ENCODE peak calls at places on chromosomes 6 and 20, in five cellular contexts. One of them, this sample, is unnamed. For H3K4me1, the result is how much of the 10 kb centered on the place peaks cover.

GRCh38 chr20:20096421-20096820 is 44.1 kb downstream of the CFAP61 start:
- DNase-seq in hepatocyte: no peak
- DNase-seq in fibroblast of lung: no peak
- DNase-seq in PC-9: no peak
- DNase-seq in DND-41: no peak
- DNase-seq in this sample: no peak

GRCh38 chr6:39791311-39791710 is 865 bp upstream of the DAAM2 start:
- DNase-seq in DND-41: no peak
- DNase-seq in PC-9: no peak
- DNase-seq in fibroblast of lung: peak
- DNase-seq in hepatocyte: no peak
- DNase-seq in this sample: no peak

GRCh38 chr6:149046822-149047246 is 270.7 kb upstream of the TAB2 start:
- DNase-seq in PC-9: no peak
- DNase-seq in fibroblast of lung: no peak
- DNase-seq in DND-41: no peak
- DNase-seq in hepatocyte: no peak
- DNase-seq in this sample: no peak

GRCh38 chr6:168719901-168720300 is 278.9 kb downstream of the SMOC2 start:
- DNase-seq in PC-9: no peak
- DNase-seq in hepatocyte: no peak
- DNase-seq in DND-41: no peak
- DNase-seq in fibroblast of lung: no peak
- DNase-seq in this sample: no peak

GRCh38 chr6:15114061-15114460 is 131.8 kb upstream of the JARID2 start:
- DNase-seq in fibroblast of lung: no peak
- DNase-seq in PC-9: no peak
- DNase-seq in hepatocyte: no peak
- DNase-seq in DND-41: no peak
- DNase-seq in this sample: no peak

GRCh38 chr20:32007787-32008616 is 2.2 kb upstream of the CCM2L start:
- DNase-seq in hepatocyte: no peak
- DNase-seq in fibroblast of lung: no peak
- DNase-seq in DND-41: no peak
- DNase-seq in PC-9: no peak
- DNase-seq in this sample: peak

GRCh38 chr6:125197795-125198269 is 44.3 kb downstream of the TPD52L1 start:
- DNase-seq in hepatocyte: peak
- DNase-seq in fibroblast of lung: peak
- DNase-seq in PC-9: peak
- DNase-seq in DND-41: no peak
- DNase-seq in this sample: peak

GRCh38 chr20:47118201-47118600 is 223.6 kb downstream of the EYA2 start:
- DNase-seq in fibroblast of lung: peak
- DNase-seq in PC-9: no peak
- DNase-seq in DND-41: no peak
- DNase-seq in hepatocyte: no peak
- DNase-seq in this sample: no peak

GRCh38 chr20:7775072-7775471 is 165.2 kb downstream of the HAO1 start:
- DNase-seq in DND-41: no peak
- DNase-seq in hepatocyte: no peak
- DNase-seq in PC-9: no peak
- DNase-seq in fibroblast of lung: peak
- DNase-seq in this sample: no peak

DNA sequence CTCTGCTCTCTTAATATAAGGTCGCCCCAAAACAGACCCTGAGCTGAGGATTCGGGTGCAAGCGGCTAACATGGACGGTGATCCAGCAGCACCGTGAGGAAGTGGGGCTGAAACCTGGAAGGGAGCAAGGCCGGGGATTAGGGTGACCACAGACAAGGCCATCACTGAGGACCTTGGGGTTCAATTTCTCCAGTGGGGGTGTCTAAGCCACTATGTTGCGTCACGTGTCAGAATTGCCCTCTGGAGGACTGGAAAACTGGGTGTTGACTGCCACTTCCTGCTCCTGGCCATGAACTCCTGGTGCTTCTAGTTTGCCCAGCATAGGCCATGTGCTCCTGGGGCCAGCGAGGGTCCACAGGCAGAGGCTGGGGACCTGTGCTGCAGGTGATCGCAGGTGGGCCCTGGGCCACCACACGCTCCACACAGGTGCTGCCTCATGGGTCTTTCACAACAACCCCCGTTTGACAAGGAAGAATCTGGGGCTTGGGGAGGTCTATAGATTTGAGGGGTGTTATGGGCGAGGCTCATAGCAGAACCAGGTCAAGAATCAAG is 101.9 kb downstream of the CDH26 start:
- DNase-seq in PC-9: no peak
- DNase-seq in fibroblast of lung: no peak
- DNase-seq in DND-41: no peak
- DNase-seq in hepatocyte: no peak
- DNase-seq in this sample: no peak
- H3K4me1 ChIP-seq in PC-9: under half
- H3K4me1 ChIP-seq in fibroblast of lung: under half
- H3K4me1 ChIP-seq in DND-41: half or more
- H3K4me1 ChIP-seq in hepatocyte: under half
- H3K4me1 ChIP-seq in this sample: under half

DNA sequence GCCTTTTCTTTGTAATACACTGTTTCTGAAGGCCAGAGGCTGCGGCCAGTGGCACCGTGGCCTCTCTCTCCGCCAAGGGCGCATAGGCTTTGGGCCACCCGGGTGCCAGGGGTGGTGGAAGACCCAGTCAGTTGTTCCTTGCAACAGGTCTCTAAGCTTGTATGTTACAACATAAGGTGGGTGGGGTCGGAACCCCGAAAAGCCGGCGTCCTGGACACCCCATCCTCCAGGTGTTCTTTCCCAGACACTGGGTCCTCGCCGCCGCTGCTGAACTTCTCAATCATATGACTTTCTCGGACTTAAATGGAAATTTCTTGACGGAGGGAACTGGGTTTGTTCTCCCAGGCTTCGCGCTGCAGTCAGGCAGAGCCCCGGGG is 1.0 kb upstream of the KCNQ5 start:
- DNase-seq in DND-41: no peak
- DNase-seq in fibroblast of lung: no peak
- DNase-seq in hepatocyte: no peak
- DNase-seq in PC-9: no peak
- DNase-seq in this sample: no peak
- H3K4me2 ChIP-seq in DND-41: peak
- H3K4me2 ChIP-seq in fibroblast of lung: peak
- H3K4me2 ChIP-seq in hepatocyte: peak
- H3K4me2 ChIP-seq in PC-9: no peak
- H3K4me2 ChIP-seq in this sample: no peak

DNA sequence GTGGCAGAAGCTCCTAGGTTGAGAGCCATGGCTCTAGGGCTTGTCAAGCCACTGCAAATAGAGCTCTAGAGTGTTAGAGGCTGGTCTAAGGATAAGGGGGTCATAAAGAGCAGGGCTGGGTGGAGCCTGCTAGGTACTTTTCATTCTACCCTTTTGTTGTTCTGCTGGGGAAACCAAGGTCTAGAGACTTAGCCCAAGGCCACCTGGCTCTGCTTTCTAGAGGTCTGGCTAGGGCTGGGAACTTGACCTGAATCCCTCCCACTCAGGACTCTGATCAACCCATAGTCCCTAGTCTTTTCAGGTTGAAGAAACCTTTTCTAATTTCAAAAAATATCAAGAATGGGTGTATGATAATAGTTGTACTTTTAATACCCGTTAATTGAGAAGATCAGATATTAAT is 13.7 kb downstream of the CHMP4B start:
- DNase-seq in DND-41: no peak
- DNase-seq in hepatocyte: no peak
- DNase-seq in PC-9: no peak
- DNase-seq in fibroblast of lung: no peak
- DNase-seq in this sample: no peak
- H3K4me1 ChIP-seq in DND-41: under half
- H3K4me1 ChIP-seq in hepatocyte: half or more
- H3K4me1 ChIP-seq in PC-9: under half
- H3K4me1 ChIP-seq in fibroblast of lung: under half
- H3K4me1 ChIP-seq in this sample: under half

GRCh38 chr6:146682919-146683318 is 84.1 kb downstream of the ADGB start:
- DNase-seq in DND-41: no peak
- DNase-seq in PC-9: no peak
- DNase-seq in fibroblast of lung: no peak
- DNase-seq in hepatocyte: no peak
- DNase-seq in this sample: no peak
- H3K4me2 ChIP-seq in DND-41: no peak
- H3K4me2 ChIP-seq in PC-9: no peak
- H3K4me2 ChIP-seq in fibroblast of lung: no peak
- H3K4me2 ChIP-seq in hepatocyte: no peak
- H3K4me2 ChIP-seq in this sample: no peak

GRCh38 chr6:141151710-141152417 is 980.9 kb upstream of the GJE1 start:
- DNase-seq in hepatocyte: no peak
- DNase-seq in fibroblast of lung: no peak
- DNase-seq in PC-9: no peak
- DNase-seq in DND-41: no peak
- DNase-seq in this sample: no peak
- H3K4me1 ChIP-seq in hepatocyte: under half
- H3K4me1 ChIP-seq in fibroblast of lung: under half
- H3K4me1 ChIP-seq in PC-9: under half
- H3K4me1 ChIP-seq in DND-41: under half
- H3K4me1 ChIP-seq in this sample: under half

GRCh38 chr6:7912736-7913517 is 2.3 kb upstream of the TXNDC5 start:
- DNase-seq in fibroblast of lung: no peak
- DNase-seq in hepatocyte: no peak
- DNase-seq in DND-41: no peak
- DNase-seq in PC-9: no peak
- DNase-seq in this sample: no peak
- H3K4me2 ChIP-seq in fibroblast of lung: no peak
- H3K4me2 ChIP-seq in hepatocyte: no peak
- H3K4me2 ChIP-seq in DND-41: no peak
- H3K4me2 ChIP-seq in PC-9: no peak
- H3K4me2 ChIP-seq in this sample: no peak

GRCh38 chr20:62837091-62837490 is 20.2 kb downstream of the COL9A3 start:
- DNase-seq in hepatocyte: no peak
- DNase-seq in DND-41: no peak
- DNase-seq in PC-9: no peak
- DNase-seq in fibroblast of lung: no peak
- DNase-seq in this sample: no peak

GRCh38 chr20:62835931-62836861 is 19.3 kb downstream of the COL9A3 start:
- DNase-seq in PC-9: no peak
- DNase-seq in fibroblast of lung: no peak
- DNase-seq in DND-41: no peak
- DNase-seq in hepatocyte: no peak
- DNase-seq in this sample: no peak

GRCh38 chr20:62832951-62833391 is 16.1 kb downstream of the COL9A3 start:
- DNase-seq in fibroblast of lung: no peak
- DNase-seq in hepatocyte: no peak
- DNase-seq in PC-9: no peak
- DNase-seq in DND-41: no peak
- DNase-seq in this sample: no peak

GRCh38 chr20:62837790-62838458 is 21.1 kb downstream of the COL9A3 start:
- DNase-seq in PC-9: peak
- DNase-seq in DND-41: no peak
- DNase-seq in fibroblast of lung: peak
- DNase-seq in hepatocyte: peak
- DNase-seq in this sample: no peak

GRCh38 chr20:62834967-62835730 is 18.3 kb downstream of the COL9A3 start:
- DNase-seq in fibroblast of lung: no peak
- DNase-seq in hepatocyte: no peak
- DNase-seq in DND-41: no peak
- DNase-seq in PC-9: no peak
- DNase-seq in this sample: no peak
- H3K4me1 ChIP-seq in fibroblast of lung: under half
- H3K4me1 ChIP-seq in hepatocyte: under half
- H3K4me1 ChIP-seq in DND-41: under half
- H3K4me1 ChIP-seq in PC-9: under half
- H3K4me1 ChIP-seq in this sample: under half

GRCh38 chr20:62054451-62054953 is 11.2 kb downstream of the TAF4 start:
- DNase-seq in PC-9: no peak
- DNase-seq in DND-41: no peak
- DNase-seq in hepatocyte: no peak
- DNase-seq in fibroblast of lung: no peak
- DNase-seq in this sample: no peak

GRCh38 chr20:62058941-62059340 is 6.7 kb downstream of the TAF4 start:
- DNase-seq in PC-9: no peak
- DNase-seq in fibroblast of lung: no peak
- DNase-seq in DND-41: no peak
- DNase-seq in hepatocyte: no peak
- DNase-seq in this sample: no peak

GRCh38 chr20:62055106-62055861 is 10.4 kb downstream of the TAF4 start:
- DNase-seq in fibroblast of lung: no peak
- DNase-seq in hepatocyte: no peak
- DNase-seq in PC-9: no peak
- DNase-seq in DND-41: no peak
- DNase-seq in this sample: no peak

GRCh38 chr20:62056377-62056776 is 9.3 kb downstream of the TAF4 start:
- DNase-seq in hepatocyte: no peak
- DNase-seq in PC-9: no peak
- DNase-seq in DND-41: no peak
- DNase-seq in fibroblast of lung: no peak
- DNase-seq in this sample: no peak

DNA sequence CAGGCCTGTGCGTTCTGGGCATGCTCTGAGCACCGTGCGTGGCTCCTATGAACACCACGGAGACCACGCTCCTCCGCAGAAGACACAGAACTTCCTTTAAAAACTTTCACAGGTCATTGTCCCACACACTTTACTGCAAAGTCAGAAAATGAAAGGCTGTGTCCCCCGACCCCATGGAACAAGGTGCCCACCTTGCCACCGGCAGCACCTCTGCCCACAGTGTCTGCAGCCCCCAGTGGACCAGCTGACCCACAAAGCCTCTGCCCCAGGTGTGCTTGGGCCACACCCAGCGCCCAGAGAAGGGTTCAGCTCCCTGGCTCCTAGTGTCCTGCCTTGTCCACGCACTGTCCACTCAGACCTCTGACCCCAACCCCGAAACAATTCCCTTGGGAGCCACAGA is 8.7 kb downstream of the TAF4 start:
- DNase-seq in hepatocyte: no peak
- DNase-seq in PC-9: no peak
- DNase-seq in fibroblast of lung: no peak
- DNase-seq in DND-41: no peak
- DNase-seq in this sample: no peak
- H3K4me2 ChIP-seq in hepatocyte: no peak
- H3K4me2 ChIP-seq in PC-9: no peak
- H3K4me2 ChIP-seq in fibroblast of lung: no peak
- H3K4me2 ChIP-seq in DND-41: no peak
- H3K4me2 ChIP-seq in this sample: no peak

GRCh38 chr20:10922941-10923340 is 249.1 kb upstream of the JAG1 start:
- DNase-seq in fibroblast of lung: peak
- DNase-seq in hepatocyte: peak
- DNase-seq in PC-9: peak
- DNase-seq in DND-41: no peak
- DNase-seq in this sample: no peak

GRCh38 chr20:10919549-10920140 is 245.8 kb upstream of the JAG1 start:
- DNase-seq in PC-9: peak
- DNase-seq in fibroblast of lung: peak
- DNase-seq in hepatocyte: no peak
- DNase-seq in DND-41: no peak
- DNase-seq in this sample: no peak

GRCh38 chr20:10922521-10922920 is 248.7 kb upstream of the JAG1 start:
- DNase-seq in DND-41: no peak
- DNase-seq in PC-9: no peak
- DNase-seq in hepatocyte: no peak
- DNase-seq in fibroblast of lung: peak
- DNase-seq in this sample: no peak

GRCh38 chr20:10921491-10922010 is 247.8 kb upstream of the JAG1 start:
- DNase-seq in DND-41: no peak
- DNase-seq in fibroblast of lung: no peak
- DNase-seq in PC-9: no peak
- DNase-seq in hepatocyte: no peak
- DNase-seq in this sample: no peak

GRCh38 chr20:10920396-10920795 is 246.6 kb upstream of the JAG1 start:
- DNase-seq in PC-9: no peak
- DNase-seq in hepatocyte: no peak
- DNase-seq in DND-41: no peak
- DNase-seq in fibroblast of lung: no peak
- DNase-seq in this sample: no peak
- H3K4me1 ChIP-seq in PC-9: under half
- H3K4me1 ChIP-seq in hepatocyte: under half
- H3K4me1 ChIP-seq in DND-41: under half
- H3K4me1 ChIP-seq in fibroblast of lung: under half
- H3K4me1 ChIP-seq in this sample: under half

GRCh38 chr20:49323622-49324238 is 45.9 kb upstream of the ZNFX1 start:
- DNase-seq in PC-9: peak
- DNase-seq in hepatocyte: peak
- DNase-seq in DND-41: peak
- DNase-seq in fibroblast of lung: peak
- DNase-seq in this sample: peak
- H3K4me2 ChIP-seq in PC-9: no peak
- H3K4me2 ChIP-seq in hepatocyte: no peak
- H3K4me2 ChIP-seq in DND-41: peak
- H3K4me2 ChIP-seq in fibroblast of lung: no peak
- H3K4me2 ChIP-seq in this sample: no peak

This sample was measured in endothelial cell of umbilical vein.